ENCODE peak calls at places on chromosomes 1 and 21, in six cellular contexts. L is cardiac muscle cell, T is lower lobe of right lung, B is IMR-90, U is kidney epithelial cell, A is lung. J is an unnamed sample.

GRCh38 chr1:184621262-184621661 is 133.4 kb downstream of the EDEM3 start:
- DNase-seq in L (no peak), T (no peak), B (peak), A (no peak), U (no peak), J (no peak)

GRCh38 chr1:215523906-215524305 is 43.2 kb upstream of the KCTD3 start:
- DNase-seq in U (no peak), T (no peak), A (no peak), L (peak), B (peak), J (no peak)

GRCh38 chr1:38152351-38153082 is 105.9 kb upstream of the POU3F1 start:
- DNase-seq in U (no peak), A (no peak), T (no peak), B (no peak), L (no peak), J (peak)

GRCh38 chr1:157585984-157586383 is 11.9 kb downstream of the FCRL4 start:
- DNase-seq in L (peak), A (no peak), T (no peak), B (no peak), U (no peak), J (no peak)

GRCh38 chr21:20527691-20528090 is 470.5 kb upstream of the NCAM2 start:
- DNase-seq in U (no peak), L (no peak), T (no peak), A (no peak), B (no peak), J (no peak)

GRCh38 chr1:238619652-238620051 is 728.9 kb upstream of the ZP4 start:
- DNase-seq in A (no peak), B (no peak), L (no peak), T (no peak), U (no peak), J (no peak)

GRCh38 chr1:103106426-103107321 is 1.6 kb downstream of the COL11A1 start:
- DNase-seq in U (no peak), L (peak), T (no peak), A (peak), B (peak), J (no peak)

GRCh38 chr1:18633428-18634155 is 2.9 kb downstream of the PAX7 start:
- DNase-seq in B (no peak), U (no peak), T (no peak), L (no peak), A (no peak), J (no peak)

GRCh38 chr1:90964444-90965035 is 57.3 kb downstream of the ZNF644 start:
- DNase-seq in A (no peak), L (peak), B (peak), U (no peak), T (no peak), J (no peak)

GRCh38 chr1:208603721-208604120 is 359.5 kb upstream of the PLXNA2 start:
- DNase-seq in B (no peak), A (no peak), T (no peak), U (no peak), L (no peak), J (no peak)

GRCh38 chr1:156848461-156849150 is 10.3 kb downstream of the INSRR start:
- DNase-seq in A (peak), T (peak), U (no peak), L (peak), B (no peak), J (no peak)

GRCh38 chr1:156709743-156710489 is 4.5 kb upstream of the CRABP2 start:
- DNase-seq in U (no peak), A (peak), L (no peak), B (peak), T (no peak), J (peak)

GRCh38 chr1:203324103-203325003 is 19.0 kb downstream of the BTG2 start:
- DNase-seq in B (no peak), T (peak), A (peak), U (no peak), L (no peak), J (no peak)

GRCh38 chr1:40746344-40747090 is 37.1 kb upstream of the KCNQ4 start:
- DNase-seq in B (no peak), U (no peak), A (no peak), L (no peak), T (no peak), J (no peak)

GRCh38 chr1:41615316-41615715 is 130.8 kb upstream of the EDN2 start:
- DNase-seq in U (no peak), B (no peak), L (no peak), T (no peak), A (no peak), J (no peak)

GRCh38 chr1:184911830-184912229 is 62.5 kb downstream of the NIBAN1 start:
- DNase-seq in B (no peak), T (no peak), A (no peak), U (no peak), L (no peak), J (no peak)

GRCh38 chr1:161096015-161096414 is 2.1 kb upstream of the KLHDC9 start:
- DNase-seq in U (no peak), L (no peak), T (no peak), A (no peak), B (no peak), J (no peak)

GRCh38 chr1:175207971-175208370 is 15.4 kb upstream of the KIAA0040 start:
- DNase-seq in A (no peak), T (no peak), L (no peak), B (no peak), U (no peak), J (no peak)

GRCh38 chr1:170723518-170723917 is 59.6 kb downstream of the PRRX1 start:
- DNase-seq in T (no peak), U (no peak), A (no peak), B (no peak), L (no peak), J (no peak)

GRCh38 chr1:62241357-62242131 is 46.9 kb downstream of the L1TD1 start:
- DNase-seq in L (no peak), T (peak), A (peak), U (no peak), B (no peak), J (no peak)

DNA sequence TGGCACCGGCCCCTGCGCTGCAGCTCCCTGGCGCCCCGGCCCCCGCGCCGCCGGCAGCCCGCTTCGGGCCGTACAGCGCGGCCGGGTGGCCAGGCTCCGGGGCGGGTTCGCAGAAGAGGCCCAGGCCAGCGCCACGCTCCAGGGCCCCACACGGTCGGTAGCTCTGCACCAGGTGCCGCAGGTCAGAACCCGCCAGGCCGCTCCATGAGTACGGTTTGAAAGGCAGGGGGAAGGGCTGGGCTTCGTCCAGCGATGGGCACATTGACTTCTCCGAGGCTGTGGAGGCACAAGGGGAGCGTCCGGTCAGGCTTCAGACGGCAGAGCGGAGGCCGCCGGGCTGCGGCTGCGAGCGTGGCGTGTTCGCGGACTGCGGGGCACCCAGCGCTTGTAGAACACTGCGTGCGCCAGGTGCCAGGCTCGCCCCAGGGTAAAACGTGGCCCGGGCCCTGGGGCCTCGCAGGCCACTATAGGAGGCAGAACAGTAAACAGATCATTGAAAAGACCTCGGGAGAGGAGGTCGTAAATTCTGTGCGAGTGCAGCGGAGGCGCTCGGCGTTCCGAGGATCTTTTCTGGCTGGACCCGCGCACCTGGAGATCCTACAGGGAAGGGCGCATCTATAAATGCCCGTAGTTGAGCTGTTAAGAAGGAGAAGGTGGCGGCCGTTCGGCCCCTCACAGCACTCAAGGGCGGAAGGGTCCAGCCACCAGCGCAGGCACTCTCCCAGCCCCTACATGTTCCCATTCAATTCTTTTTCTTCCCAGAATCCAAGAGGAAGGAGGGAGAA is 5.7 kb downstream of the GFI1 start:
- DNase-seq in B (no peak), U (no peak), L (peak), T (peak), A (no peak), J (no peak)
- H3K4me3 ChIP-seq in B (no peak), U (no peak), L (peak), T (peak), A (no peak), J (no peak)

DNA sequence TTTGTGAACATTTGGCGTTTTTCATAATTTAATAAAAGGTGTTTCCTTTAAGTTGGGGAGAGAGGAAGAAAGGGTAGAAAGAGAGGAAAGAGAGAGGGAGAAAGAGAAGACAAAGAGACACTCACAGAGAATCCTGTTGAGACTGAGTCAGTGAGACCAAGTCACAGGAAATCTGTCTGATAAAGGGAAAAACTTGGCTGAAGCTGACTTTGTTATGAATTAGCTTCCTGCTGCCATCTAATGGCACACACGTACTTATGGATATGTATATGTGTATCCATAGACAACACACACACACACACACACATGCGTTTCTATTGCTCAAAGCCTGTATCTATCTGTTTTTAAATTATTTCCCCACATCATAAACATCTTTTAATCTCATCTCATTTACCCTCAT is 42.5 kb upstream of the DISC1 start:
- DNase-seq in T (no peak), L (no peak), B (peak), U (peak), A (no peak), J (no peak)
- TF ChIP-seq CTCF in T (no peak), L (peak), B (peak), U (peak), A (no peak), J (no peak)

DNA sequence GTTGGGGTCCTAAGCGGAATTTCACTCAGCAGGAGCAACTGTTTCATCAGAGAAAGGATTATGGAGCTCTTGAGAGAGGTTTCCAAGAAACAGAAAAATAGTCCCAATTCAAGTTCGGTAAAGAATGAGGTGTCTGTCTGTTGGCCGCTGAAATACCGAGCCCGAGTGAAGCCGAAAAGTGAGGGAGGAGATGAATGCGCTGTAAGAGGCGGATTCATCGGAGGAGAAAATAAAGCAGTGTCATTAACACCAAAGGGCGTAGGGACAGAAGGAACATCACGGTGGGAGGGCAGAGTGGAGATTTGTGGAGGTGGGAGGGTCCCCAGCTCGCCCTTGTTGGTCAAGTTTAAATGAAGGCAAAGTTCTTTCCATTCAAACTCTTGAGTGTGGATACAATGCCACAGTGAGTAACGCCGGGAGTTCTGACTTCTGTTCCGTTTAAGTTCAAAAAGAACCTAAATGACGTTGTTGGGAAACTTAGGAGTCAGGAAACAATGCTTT is 15.7 kb upstream of the SLC45A1 start:
- DNase-seq in A (no peak), U (no peak), L (no peak), B (no peak), T (no peak), J (no peak)
- H3K4me3 ChIP-seq in A (no peak), U (no peak), L (no peak), B (no peak), T (no peak), J (no peak)

GRCh38 chr1:107318932-107319331 is 178.1 kb downstream of the NTNG1 start:
- DNase-seq in A (no peak), L (peak), T (no peak), B (no peak), U (no peak), J (no peak)
- TF ChIP-seq CTCF in A (no peak), L (no peak), T (no peak), B (no peak), U (no peak), J (no peak)

DNA sequence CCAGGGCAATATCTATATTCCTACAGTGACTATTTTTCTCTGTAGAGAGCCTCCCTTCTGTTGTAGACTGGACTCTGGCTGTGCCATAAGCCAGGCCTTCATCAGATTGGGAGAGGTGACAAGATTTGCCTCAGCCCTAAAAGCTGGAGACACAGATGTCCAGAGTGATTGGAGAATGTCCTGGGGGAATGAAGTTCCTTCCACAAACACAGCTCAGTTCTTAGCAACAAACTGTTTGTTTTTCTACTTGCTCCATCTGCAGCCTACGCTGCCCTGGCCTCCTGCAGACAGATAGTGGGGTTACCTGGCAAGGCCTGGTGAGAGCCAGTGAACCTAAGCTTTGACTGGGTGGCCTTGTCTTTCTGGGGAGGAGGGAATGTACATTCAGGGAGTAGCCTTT is 29.9 kb upstream of the SNX27 start:
- DNase-seq in T (no peak), B (no peak), U (no peak), A (no peak), L (no peak), J (no peak)
- H3K4me3 ChIP-seq in T (no peak), B (no peak), U (no peak), A (no peak), L (no peak), J (no peak)

GRCh38 chr1:154583691-154584212 is 16.2 kb downstream of the CHRNB2 start:
- DNase-seq in U (no peak), L (no peak), B (peak), A (no peak), T (no peak), J (no peak)

GRCh38 chr1:154586231-154586630 is 18.7 kb downstream of the CHRNB2 start:
- DNase-seq in A (no peak), B (no peak), T (no peak), U (no peak), L (no peak), J (no peak)

GRCh38 chr1:154582885-154583284 is 15.3 kb downstream of the CHRNB2 start:
- DNase-seq in B (no peak), L (no peak), A (no peak), T (no peak), U (no peak), J (no peak)

GRCh38 chr1:154586641-154587040 is 19.1 kb downstream of the CHRNB2 start:
- DNase-seq in B (no peak), T (no peak), L (no peak), A (no peak), U (no peak), J (no peak)

GRCh38 chr1:154584267-154584994 is 16.9 kb downstream of the CHRNB2 start:
- DNase-seq in L (no peak), T (no peak), U (no peak), B (no peak), A (no peak), J (no peak)
- TF ChIP-seq CTCF in L (no peak), T (no peak), U (no peak), B (no peak), A (no peak), J (no peak)

GRCh38 chr21:46552865-46553379 is 52.0 kb downstream of the S100B start:
- DNase-seq in U (no peak), T (no peak), L (no peak), B (no peak), A (peak), J (no peak)

GRCh38 chr21:46549650-46550049 is 55.2 kb downstream of the S100B start:
- DNase-seq in B (no peak), U (no peak), A (peak), L (no peak), T (no peak), J (no peak)

GRCh38 chr21:46552274-46552673 is 52.6 kb downstream of the S100B start:
- DNase-seq in A (peak), T (no peak), L (no peak), B (no peak), U (no peak), J (no peak)

GRCh38 chr21:46551636-46552241 is 53.1 kb downstream of the S100B start:
- DNase-seq in A (peak), U (no peak), T (peak), B (no peak), L (no peak), J (peak)

GRCh38 chr21:46550511-46550941 is 54.4 kb downstream of the S100B start:
- DNase-seq in T (no peak), B (no peak), L (no peak), U (no peak), A (peak), J (peak)
- H3K4me3 ChIP-seq in T (no peak), B (no peak), L (no peak), U (no peak), A (no peak), J (no peak)

J was measured in breast epithelium.